ENCODE peak calls at places on chromosomes 4 and X, in four cellular contexts. X is A549, F is GM12878, O is HepG2. B is an unnamed sample.

GRCh38 chrX:150664290-150664689 is 28.9 kb upstream of the MTMR1 start:
- DNase-seq in F (no peak), O (no peak), X (no peak), B (no peak)

GRCh38 chr4:150943831-150944230 is 71.3 kb downstream of the LRBA start:
- DNase-seq in X (no peak), O (no peak), F (no peak), B (no peak)

GRCh38 chr4:128427832-128428366 is 140.3 kb upstream of the PGRMC2 start:
- DNase-seq in X (peak), F (no peak), O (peak), B (no peak)

GRCh38 chr4:101367201-101367600 is 19.9 kb upstream of the PPP3CA start:
- DNase-seq in O (no peak), X (no peak), F (no peak), B (no peak)

GRCh38 chrX:40734956-40735317 is 405 bp downstream of the MED14 start:
- DNase-seq in F (no peak), X (peak), O (no peak), B (no peak)

GRCh38 chr4:155667538-155668511 is 1.2 kb downstream of the GUCY1A1 start:
- DNase-seq in F (no peak), X (no peak), O (no peak), B (peak)

GRCh38 chr4:57081651-57082349 is 28.4 kb downstream of the IGFBP7 start:
- DNase-seq in F (no peak), X (no peak), O (no peak), B (no peak)

GRCh38 chrX:81259008-81259713 is 57.3 kb downstream of the SH3BGRL start:
- DNase-seq in O (no peak), F (no peak), X (no peak), B (no peak)

GRCh38 chr4:148874331-148874730 is 432.1 kb upstream of the NR3C2 start:
- DNase-seq in X (no peak), F (no peak), O (no peak), B (no peak)

GRCh38 chr4:140809671-140810070 is 53.5 kb upstream of the TBC1D9 start:
- DNase-seq in X (no peak), F (no peak), O (no peak), B (no peak)

DNA sequence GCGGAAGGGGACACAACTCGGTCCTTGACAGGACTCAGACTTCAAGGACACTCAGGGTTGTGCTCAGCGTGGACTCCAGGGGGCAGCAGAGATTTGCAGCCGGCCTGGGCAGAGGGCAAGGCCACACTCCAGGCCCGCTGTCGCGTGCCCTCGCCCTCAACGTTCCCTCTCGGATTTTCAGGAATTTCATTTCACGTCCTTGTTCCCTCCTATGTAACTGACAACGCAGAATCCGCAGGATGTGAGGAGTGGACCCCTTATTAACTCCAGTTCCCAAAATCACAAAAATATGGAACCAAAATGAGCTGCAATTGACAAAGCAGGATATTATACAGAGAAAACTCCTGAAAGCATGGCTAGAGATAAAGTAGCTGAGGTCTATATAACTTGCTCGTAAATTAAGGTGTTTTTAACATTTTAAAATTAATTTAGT is 21.0 kb upstream of the DCTD start:
- DNase-seq in O (peak), F (no peak), X (peak), B (peak)
- TF ChIP-seq ESRRA in O (peak), F (no peak), X (no peak), B (no peak)

GRCh38 chrX:118655561-118656246 is 71.7 kb upstream of the IL13RA1 start:
- DNase-seq in F (no peak), X (no peak), O (peak), B (no peak)

GRCh38 chrX:118654331-118654730 is 73.1 kb upstream of the IL13RA1 start:
- DNase-seq in F (no peak), O (no peak), X (no peak), B (no peak)

GRCh38 chrX:118652717-118653116 is 74.7 kb upstream of the IL13RA1 start:
- DNase-seq in F (no peak), X (no peak), O (no peak), B (no peak)

GRCh38 chrX:118660085-118660484 is 67.3 kb upstream of the IL13RA1 start:
- DNase-seq in X (no peak), F (no peak), O (no peak), B (no peak)

DNA sequence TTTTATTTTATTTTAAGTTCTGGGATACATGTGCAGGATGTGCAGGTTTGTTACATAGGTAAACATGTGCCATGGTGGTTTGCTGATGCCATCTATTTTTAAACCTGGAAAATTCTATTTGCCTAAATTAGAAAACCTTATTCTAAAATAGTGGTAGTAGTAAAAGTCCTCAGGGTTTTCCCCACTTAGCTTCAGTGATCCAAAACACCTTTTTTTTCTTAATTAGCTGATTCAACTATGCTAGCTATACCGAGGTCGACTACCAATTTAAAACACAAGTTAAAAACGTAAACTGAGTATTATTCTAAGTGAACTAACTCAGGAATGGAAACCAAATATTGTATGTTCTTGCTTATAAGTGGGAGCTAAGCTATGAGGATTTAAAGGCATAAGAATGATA is 70.0 kb upstream of the IL13RA1 start:
- DNase-seq in X (no peak), O (no peak), F (no peak), B (no peak)
- TF ChIP-seq ESRRA in X (no peak), O (no peak), F (no peak), B (no peak)

DNA sequence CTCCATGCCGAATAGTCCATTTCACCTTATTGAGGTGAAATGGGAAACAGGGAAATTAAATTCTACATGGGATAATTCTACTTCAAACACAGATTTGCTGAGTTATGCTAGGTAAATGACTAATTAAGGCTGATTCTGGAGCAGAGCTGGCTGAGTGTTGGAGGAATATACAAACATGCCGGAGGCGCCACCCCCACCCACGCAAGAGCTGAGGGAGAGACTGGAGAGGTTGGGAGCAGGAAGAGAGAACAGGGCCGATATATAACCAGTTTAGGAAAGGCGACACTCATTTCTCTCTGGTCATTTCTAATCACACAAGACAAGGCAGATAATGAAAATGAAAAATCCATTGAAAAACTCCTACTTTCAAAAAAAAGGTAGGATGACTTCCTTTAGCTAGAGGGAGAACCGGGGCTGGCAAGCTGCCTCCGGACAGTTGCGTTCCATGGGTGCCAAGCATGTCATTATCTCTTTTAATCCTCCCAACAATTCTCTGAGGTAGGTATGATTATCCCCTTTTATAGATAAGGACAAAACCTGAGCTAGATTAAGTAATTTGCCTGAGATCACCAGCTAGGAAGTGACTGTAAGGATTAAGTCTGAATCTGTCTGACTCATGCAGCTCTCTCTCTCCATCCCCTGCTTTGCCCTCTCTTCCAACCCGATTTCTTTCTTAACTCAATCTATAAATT is 27.6 kb upstream of the CFAP299 start:
- DNase-seq in F (no peak), O (no peak), X (no peak), B (no peak)
- TF ChIP-seq ESRRA in F (no peak), O (no peak), X (no peak), B (no peak)

DNA sequence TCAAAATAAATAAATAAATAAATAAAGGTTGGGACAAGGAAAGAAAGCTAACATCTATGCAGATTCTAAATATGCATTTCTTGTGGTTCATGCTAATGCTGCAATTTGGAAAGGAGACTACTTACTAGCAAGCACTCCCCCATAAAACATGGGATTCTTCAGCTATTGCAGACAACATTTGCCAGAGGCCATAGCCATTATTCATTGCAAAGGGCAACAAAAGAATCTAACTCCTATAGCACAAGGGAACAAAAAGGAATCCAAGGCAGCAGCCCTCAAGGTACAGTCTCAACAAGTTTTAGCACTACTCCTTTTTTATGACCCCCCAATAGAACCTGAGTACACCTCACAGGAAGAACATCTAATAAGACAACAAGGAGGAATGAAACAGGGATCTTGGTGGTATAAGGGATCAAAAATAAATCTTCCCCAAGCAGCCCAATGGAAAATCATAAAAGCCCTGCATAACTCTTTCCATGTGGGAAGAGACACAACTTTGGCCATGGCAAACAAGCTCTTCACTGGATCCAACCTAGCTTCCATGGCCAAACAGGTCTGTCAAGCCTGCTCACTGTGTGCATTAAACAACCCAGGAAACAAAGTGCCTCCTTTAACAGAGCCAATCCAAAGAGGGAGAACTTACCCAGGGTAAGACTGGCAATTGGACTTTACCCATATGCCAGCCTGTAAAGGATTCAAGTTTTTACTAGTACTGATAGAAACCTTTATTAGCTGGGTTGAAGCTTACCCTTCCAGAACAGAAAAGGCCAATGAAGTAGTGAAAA is 7.8 kb upstream of the HERC5 start:
- DNase-seq in X (no peak), O (no peak), F (no peak), B (no peak)
- TF ChIP-seq ESRRA in X (no peak), O (no peak), F (no peak), B (no peak)

GRCh38 chrX:2423293-2423692 is 77.5 kb downstream of the DHRSX start:
- DNase-seq in O (no peak), F (no peak), X (no peak), B (no peak)
- TF ChIP-seq ESRRA in O (no peak), F (no peak), X (no peak), B (no peak)

DNA sequence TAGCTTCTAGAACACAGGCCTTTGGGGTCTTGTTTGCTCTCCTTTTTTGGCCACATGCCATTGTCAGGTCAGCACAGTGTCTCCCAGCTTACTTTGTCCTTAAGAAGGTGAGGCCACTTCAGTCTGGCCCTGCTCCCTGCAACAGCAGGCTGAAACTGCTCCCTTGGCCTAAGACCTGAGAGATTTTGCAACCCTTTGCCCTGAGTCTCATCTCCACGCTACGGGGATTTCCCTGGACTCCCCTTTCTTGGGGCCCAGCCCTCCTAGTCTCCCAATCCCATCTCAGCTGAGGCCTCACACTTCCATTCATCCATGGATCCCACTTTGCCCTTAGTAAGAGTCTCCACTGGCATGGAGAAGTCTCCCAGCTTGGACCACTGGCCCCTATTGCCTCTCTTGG is 8.5 kb upstream of the CITED1 start:
- DNase-seq in X (no peak), F (no peak), O (no peak), B (no peak)
- TF ChIP-seq ESRRA in X (no peak), F (no peak), O (no peak), B (no peak)

GRCh38 chr4:44157611-44158277 is 290.9 kb downstream of the KCTD8 start:
- DNase-seq in F (no peak), O (peak), X (no peak), B (no peak)
- TF ChIP-seq ESRRA in F (no peak), O (no peak), X (no peak), B (no peak)